ENCODE peak calls at places on chromosomes 3 and 15, in seven cellular contexts. O is prostate gland, L is uterus, R is body of pancreas, K is heart left ventricle, P is sigmoid colon, V is ovary. M is an unnamed sample.

GRCh38 chr3:46960081-46960701 is 16.4 kb downstream of the CCDC12 start:
- DNase-seq in V (peak; percentile 50), R (peak; percentile 47), O (no peak), P (no peak), L (no peak), K (no peak), M (no peak)

GRCh38 chr3:15436246-15436645 is 8.8 kb downstream of the EAF1 start:
- DNase-seq in R (no peak), P (no peak), L (no peak), K (no peak), V (no peak), O (no peak), M (no peak)

GRCh38 chr3:64687781-64688515 is at the start of gene ADAMTS9:
- DNase-seq in V (peak; percentile 75), P (peak; percentile 91), L (peak; percentile 80), R (peak; percentile 54), K (peak; percentile 87), O (peak; percentile 86), M (no peak)

GRCh38 chr15:87604857-87605446 is 651.6 kb downstream of the NTRK3 start:
- DNase-seq in L (no peak), P (no peak), R (no peak), O (no peak), K (no peak), V (no peak), M (peak; percentile 10)

GRCh38 chr3:128969993-128970740 is 23.7 kb downstream of the CFAP92 start:
- DNase-seq in V (peak; percentile 59), P (no peak), O (no peak), L (peak; percentile 51), K (peak; percentile 39), R (peak; percentile 50), M (no peak)

GRCh38 chr3:134406331-134407246 is 32.3 kb upstream of the AMOTL2 start:
- DNase-seq in O (no peak), V (peak; percentile 31), K (peak; percentile 71), R (peak; percentile 55), L (no peak), P (no peak), M (no peak)

GRCh38 chr3:192850501-192850981 is 67.1 kb downstream of the MB21D2 start:
- DNase-seq in R (no peak), V (no peak), P (no peak), L (no peak), O (no peak), K (no peak), M (no peak)

GRCh38 chr15:91912336-91912735 is 58.8 kb downstream of the SLCO3A1 start:
- DNase-seq in L (no peak), V (no peak), K (no peak), R (no peak), P (no peak), O (no peak), M (no peak)

GRCh38 chr15:49889525-49889924 is 229.5 kb downstream of the ATP8B4 start:
- DNase-seq in K (no peak), P (no peak), R (no peak), L (no peak), O (no peak), V (no peak), M (no peak)

GRCh38 chr3:172658344-172659245 is 52.3 kb downstream of the NCEH1 start:
- DNase-seq in O (no peak), R (peak; percentile 27), K (no peak), P (no peak), L (peak; percentile 27), V (no peak), M (no peak)

GRCh38 chr3:14000556-14000955 is 120.7 kb upstream of the WNT7A start:
- DNase-seq in L (no peak), O (no peak), V (no peak), P (no peak), K (no peak), R (no peak), M (no peak)

GRCh38 chr3:41304603-41305002 is 105.3 kb downstream of the CTNNB1 start:
- DNase-seq in L (no peak), K (peak; percentile 44), R (no peak), O (peak; percentile 17), P (no peak), V (no peak), M (no peak)

GRCh38 chr3:186452517-186452916 is 90.5 kb upstream of the DGKG start:
- DNase-seq in V (no peak), K (no peak), O (no peak), P (no peak), R (no peak), L (no peak), M (no peak)

GRCh38 chr3:81549388-81549787 is 212.1 kb downstream of the GBE1 start:
- DNase-seq in O (no peak), V (no peak), R (no peak), K (no peak), L (no peak), P (no peak), M (no peak)

GRCh38 chr15:29204356-29204755 is 65.3 kb downstream of the NSMCE3 start:
- DNase-seq in R (no peak), L (no peak), V (no peak), P (no peak), K (no peak), O (no peak), M (no peak)

GRCh38 chr3:166444336-166444735 is 607.1 kb upstream of the BCHE start:
- DNase-seq in L (no peak), K (no peak), P (no peak), O (peak; percentile 64), V (no peak), R (no peak), M (no peak)

GRCh38 chr3:42847731-42848130 is 27.9 kb downstream of the CYP8B1 start:
- DNase-seq in P (no peak), R (no peak), V (peak; percentile 42), O (no peak), K (no peak), L (no peak), M (no peak)

GRCh38 chr3:53159415-53160135 is 1.4 kb upstream of the PRKCD start:
- DNase-seq in K (no peak), O (no peak), P (no peak), V (no peak), R (peak; percentile 88), L (no peak), M (no peak)

GRCh38 chr3:88033088-88033487 is 25.7 kb downstream of the CGGBP1 start:
- DNase-seq in K (no peak), V (no peak), R (no peak), L (no peak), P (no peak), O (no peak), M (no peak)

GRCh38 chr3:88033806-88034205 is 25.0 kb downstream of the CGGBP1 start:
- DNase-seq in O (no peak), K (no peak), P (no peak), R (no peak), V (no peak), L (no peak), M (no peak)

GRCh38 chr3:88036221-88036620 is 22.6 kb downstream of the CGGBP1 start:
- DNase-seq in V (no peak), P (no peak), L (no peak), K (no peak), O (no peak), R (no peak), M (no peak)

GRCh38 chr3:88034876-88035275 is 23.9 kb downstream of the CGGBP1 start:
- DNase-seq in R (no peak), O (no peak), K (no peak), P (no peak), V (no peak), L (no peak), M (no peak)

GRCh38 chr3:88034463-88034862 is 24.3 kb downstream of the CGGBP1 start:
- DNase-seq in V (no peak), K (no peak), L (no peak), P (no peak), R (no peak), O (no peak), M (no peak)
- TF ChIP-seq POLR2A in V (no peak), K (no peak), L (no peak), P (no peak), R (no peak), O (no peak), M (no peak)

GRCh38 chr3:49021813-49022720 is at the start of gene NDUFAF3:
- DNase-seq in V (peak; percentile 93), K (peak; percentile 95), L (peak; percentile 93), R (peak; percentile 95), O (peak; percentile 87), P (peak; percentile 96), M (peak; percentile 88)
- TF ChIP-seq POLR2A in V (peak; percentile 95), K (peak; percentile 20), L (peak; percentile 53), R (peak; percentile 54), O (peak; percentile 53), P (peak; percentile 76), M (peak; percentile 95)

GRCh38 chr3:126983276-126983652 is 349 bp downstream of the PLXNA1 start:
- DNase-seq in K (no peak), O (no peak), L (no peak), P (no peak), V (no peak), R (no peak), M (no peak)

GRCh38 chr3:126982125-126982521 is 792 bp upstream of the PLXNA1 start:
- DNase-seq in P (no peak), V (no peak), R (no peak), K (peak; percentile 60), O (no peak), L (no peak), M (no peak)

GRCh38 chr3:126983653-126984390 is 907 bp downstream of the PLXNA1 start:
- DNase-seq in O (no peak), L (peak; percentile 45), V (peak; percentile 48), K (no peak), P (no peak), R (peak; percentile 37), M (peak; percentile 60)

GRCh38 chr3:126984391-126985142 is 1.7 kb downstream of the PLXNA1 start:
- DNase-seq in P (no peak), O (no peak), L (no peak), R (no peak), K (no peak), V (no peak), M (no peak)

GRCh38 chr3:126982522-126983175 is at the start of gene PLXNA1:
- DNase-seq in O (peak; percentile 42), P (peak; percentile 88), K (peak; percentile 86), R (peak; percentile 76), L (peak; percentile 79), V (peak; percentile 66), M (peak; percentile 94)
- TF ChIP-seq POLR2A in O (no peak), P (no peak), K (no peak), R (no peak), L (no peak), V (no peak), M (no peak)

DNA sequence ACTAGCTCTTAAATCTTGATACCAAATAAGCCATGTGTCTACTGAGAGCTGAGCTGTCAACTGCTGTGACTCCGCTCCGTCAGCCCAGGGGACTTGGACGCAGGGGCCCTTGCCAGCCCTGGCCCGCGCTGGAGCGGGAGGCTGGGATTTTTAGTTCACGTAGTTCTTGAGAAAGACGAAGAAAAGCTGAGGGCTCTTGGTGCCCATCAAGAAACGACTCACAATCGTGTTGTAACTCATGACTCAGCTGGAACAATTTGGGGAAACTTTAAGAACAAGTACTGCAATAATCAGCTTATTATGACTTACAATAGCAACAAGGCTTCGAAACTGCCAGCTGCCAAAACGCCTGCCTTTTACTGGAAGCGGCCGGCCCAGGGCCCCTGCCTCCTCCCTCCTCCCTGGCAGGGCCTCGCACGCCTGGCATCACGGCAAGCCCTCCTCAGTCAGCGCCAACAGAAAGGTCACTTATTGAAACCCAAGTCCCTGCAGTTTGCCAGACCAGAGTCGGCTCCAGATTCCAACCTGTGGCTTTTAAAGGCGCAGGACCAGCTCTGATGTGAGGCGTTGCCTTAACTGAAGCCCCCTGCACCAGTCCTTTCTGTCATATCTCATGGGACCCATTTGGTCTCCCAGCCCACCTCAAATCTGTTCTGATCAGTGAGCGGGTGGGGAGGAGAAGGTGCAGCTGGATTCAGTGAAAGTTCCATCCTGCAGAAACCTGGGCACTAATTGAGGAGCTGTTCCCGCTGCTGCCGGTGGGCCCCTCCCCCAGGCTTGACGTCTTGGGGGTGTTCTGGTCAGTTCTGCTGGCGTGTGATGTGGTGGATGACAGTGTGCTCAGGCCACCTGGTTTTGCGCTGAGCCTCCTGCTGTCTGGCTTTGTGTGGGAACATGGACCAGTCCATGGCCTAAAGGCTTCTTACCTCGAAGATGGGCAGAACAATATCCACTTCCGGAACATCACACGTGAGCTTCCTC is 60.1 kb downstream of the RGMA start:
- DNase-seq in R (peak; percentile 79), P (peak; percentile 95), K (peak; percentile 90), O (peak; percentile 84), L (peak; percentile 80), V (peak; percentile 82), M (no peak)
- TF ChIP-seq POLR2A in R (no peak), P (no peak), K (no peak), O (no peak), L (no peak), V (no peak), M (no peak)